ENCODE peak calls at places on chromosomes 6 and 20, in eight cellular contexts. K is A549, C is body of pancreas, E is GM23338, V is lung, A is GM12864, W is IMR-90, G is fibroblast of lung. D is an unnamed sample.

GRCh38 chr6:29992792-29993191 is 50.5 kb downstream of the HLA-A start:
- DNase-seq in K (no peak), C (no peak), E (no peak), V (no peak), A (no peak), W (peak), G (peak), D (no peak)

GRCh38 chr6:116218172-116218633 is 35.7 kb downstream of the TSPYL4 start:
- DNase-seq in K (no peak), C (no peak), E (no peak), V (no peak), A (no peak), W (peak), G (no peak), D (no peak)

GRCh38 chr6:112249489-112249888 is 4.9 kb downstream of the LAMA4 start:
- DNase-seq in K (no peak), C (no peak), E (no peak), V (no peak), A (no peak), W (peak), G (peak), D (no peak)

GRCh38 chr6:41536884-41537347 is 9.3 kb upstream of the FOXP4 start:
- DNase-seq in K (no peak), C (peak), E (no peak), V (peak), A (no peak), W (no peak), G (peak), D (no peak)

GRCh38 chr6:53734473-53735299 is 60.1 kb upstream of the LRRC1 start:
- DNase-seq in K (peak), C (peak), E (peak), V (no peak), A (peak), W (peak), G (peak), D (peak)

GRCh38 chr20:51042657-51043247 is 19.8 kb upstream of the KCNG1 start:
- DNase-seq in K (no peak), C (no peak), E (peak), V (no peak), A (no peak), W (no peak), G (no peak), D (no peak)

GRCh38 chr6:53837875-53838806 is 43.3 kb downstream of the LRRC1 start:
- DNase-seq in K (no peak), C (peak), E (no peak), V (no peak), A (no peak), W (peak), G (no peak), D (no peak)

GRCh38 chr20:52621401-52621800 is 350.8 kb upstream of the TSHZ2 start:
- DNase-seq in K (no peak), C (no peak), E (no peak), V (no peak), A (no peak), W (no peak), G (no peak), D (no peak)

GRCh38 chr6:44010411-44011349 is 116.6 kb downstream of the MRPL14 start:
- DNase-seq in K (peak), C (peak), E (no peak), V (no peak), A (no peak), W (peak), G (peak), D (peak)

GRCh38 chr6:8389034-8389818 is 46.1 kb downstream of the SLC35B3 start:
- DNase-seq in K (no peak), C (no peak), E (no peak), V (no peak), A (no peak), W (no peak), G (no peak), D (no peak)

GRCh38 chr6:143165315-143165855 is 104.7 kb downstream of the AIG1 start:
- DNase-seq in K (no peak), C (no peak), E (no peak), V (no peak), A (no peak), W (no peak), G (no peak), D (no peak)

GRCh38 chr20:49563015-49563980 is 4.6 kb downstream of the PTGIS start:
- DNase-seq in K (no peak), C (no peak), E (no peak), V (no peak), A (no peak), W (no peak), G (no peak), D (no peak)

GRCh38 chr6:111958534-111958933 is 85.3 kb upstream of the FYN start:
- DNase-seq in K (no peak), C (no peak), E (no peak), V (no peak), A (no peak), W (no peak), G (no peak), D (no peak)

GRCh38 chr20:42588847-42589246 is 600.9 kb downstream of the PTPRT start:
- DNase-seq in K (no peak), C (no peak), E (no peak), V (no peak), A (no peak), W (no peak), G (no peak), D (no peak)

GRCh38 chr6:159682265-159682664 is 10.8 kb downstream of the SOD2 start:
- DNase-seq in K (no peak), C (no peak), E (no peak), V (no peak), A (no peak), W (peak), G (no peak), D (no peak)

GRCh38 chr20:62790075-62790474 is 6.2 kb upstream of the MRGBP start:
- DNase-seq in K (no peak), C (no peak), E (no peak), V (no peak), A (no peak), W (no peak), G (no peak), D (no peak)

GRCh38 chr20:59643616-59644061 is 39.3 kb downstream of the PHACTR3 start:
- DNase-seq in K (no peak), C (no peak), E (no peak), V (peak), A (no peak), W (no peak), G (no peak), D (no peak)

GRCh38 chr6:145415616-145416015 is 319.7 kb downstream of the EPM2A start:
- DNase-seq in K (no peak), C (no peak), E (no peak), V (no peak), A (no peak), W (no peak), G (no peak), D (no peak)

GRCh38 chr6:42963855-42964605 is 3.5 kb downstream of the GNMT start:
- DNase-seq in K (peak), C (peak), E (peak), V (no peak), A (no peak), W (peak), G (peak), D (no peak)
- TF ChIP-seq CTCF in K (peak), C (peak), E (peak), V (no peak), A (peak), W (peak), G (no peak), D (peak)

GRCh38 chr6:26185004-26185403 is 97.8 kb downstream of the HFE start:
- DNase-seq in K (no peak), C (no peak), E (no peak), V (no peak), A (no peak), W (no peak), G (no peak), D (no peak)

GRCh38 chr6:26183581-26184408 is 96.6 kb downstream of the HFE start:
- DNase-seq in K (no peak), C (peak), E (peak), V (peak), A (no peak), W (peak), G (peak), D (peak)

GRCh38 chr6:26183237-26183580 is 96.0 kb downstream of the HFE start:
- DNase-seq in K (no peak), C (no peak), E (peak), V (no peak), A (no peak), W (no peak), G (no peak), D (no peak)

GRCh38 chr6:26185802-26186201 is 98.6 kb downstream of the HFE start:
- DNase-seq in K (no peak), C (no peak), E (no peak), V (no peak), A (no peak), W (no peak), G (no peak), D (no peak)

GRCh38 chr6:26184492-26184891 is 97.3 kb downstream of the HFE start:
- DNase-seq in K (no peak), C (no peak), E (no peak), V (no peak), A (no peak), W (no peak), G (no peak), D (no peak)
- H3K4me3 ChIP-seq in K (peak), C (no peak), E (peak), V (no peak), A (no peak), W (peak), G (peak), D (no peak)

DNA sequence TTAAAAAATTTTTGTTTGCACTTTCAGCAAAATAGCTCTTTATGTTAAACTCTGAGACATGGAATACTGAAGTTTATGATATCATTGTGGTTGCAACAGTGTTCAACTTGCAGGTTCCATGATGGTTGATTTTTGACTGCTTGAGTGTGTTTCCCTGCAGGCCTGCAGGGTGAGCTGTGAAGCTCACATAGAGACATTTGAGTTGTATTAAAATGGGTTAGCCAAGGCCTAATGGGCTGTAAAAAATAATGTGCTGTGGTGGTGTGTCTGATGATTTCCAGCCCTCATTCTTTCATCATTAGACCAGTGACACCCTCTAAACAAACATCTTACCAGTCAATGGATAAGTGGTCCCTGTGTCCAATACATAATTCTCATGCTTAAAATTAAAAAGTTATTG is 321.4 kb downstream of the FARS2 start:
- DNase-seq in K (no peak), C (no peak), E (no peak), V (no peak), A (no peak), W (no peak), G (peak), D (no peak)
- TF ChIP-seq CTCF in K (no peak), C (no peak), E (no peak), V (no peak), A (no peak), W (no peak), G (peak), D (no peak)

GRCh38 chr20:29408034-29408695 is 1849.3 kb upstream of the DEFB115 start:
- DNase-seq in K (no peak), C (no peak), E (no peak), V (no peak), A (no peak), W (no peak), G (no peak), D (no peak)
- H3K4me3 ChIP-seq in K (no peak), C (no peak), E (no peak), V (no peak), A (no peak), W (no peak), G (no peak), D (no peak)

GRCh38 chr6:125101128-125101527 is 52.4 kb upstream of the TPD52L1 start:
- DNase-seq in K (no peak), C (no peak), E (no peak), V (no peak), A (no peak), W (no peak), G (no peak), D (no peak)

GRCh38 chr6:125102411-125102810 is 51.2 kb upstream of the TPD52L1 start:
- DNase-seq in K (no peak), C (no peak), E (no peak), V (no peak), A (no peak), W (peak), G (no peak), D (no peak)

GRCh38 chr6:125104425-125104824 is 49.1 kb upstream of the TPD52L1 start:
- DNase-seq in K (no peak), C (no peak), E (peak), V (no peak), A (no peak), W (peak), G (peak), D (peak)

GRCh38 chr6:125101656-125102055 is 51.9 kb upstream of the TPD52L1 start:
- DNase-seq in K (no peak), C (no peak), E (no peak), V (no peak), A (no peak), W (peak), G (peak), D (no peak)

DNA sequence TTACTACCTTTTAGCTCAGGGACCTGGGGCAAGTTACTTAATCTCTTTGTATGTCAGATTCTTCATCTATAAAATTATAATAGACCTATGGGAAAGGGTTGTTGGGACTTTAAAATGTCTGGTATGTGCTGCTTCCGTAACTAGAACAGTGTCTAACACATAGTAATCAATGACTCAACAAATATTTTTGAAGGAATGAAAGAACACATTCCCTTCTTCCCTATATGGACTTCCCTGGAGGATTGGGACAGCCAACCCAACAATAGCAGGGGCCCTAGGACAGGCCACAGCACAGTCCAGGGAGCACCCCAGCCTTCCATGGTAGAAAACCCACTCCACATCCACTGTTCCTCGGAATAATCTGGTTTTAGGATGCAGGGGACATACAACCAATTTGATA is 50.7 kb upstream of the TPD52L1 start:
- DNase-seq in K (no peak), C (no peak), E (no peak), V (no peak), A (no peak), W (peak), G (peak), D (peak)
- TF ChIP-seq CTCF in K (no peak), C (no peak), E (no peak), V (no peak), A (no peak), W (no peak), G (no peak), D (no peak)

GRCh38 chr20:8602389-8603116 is 466.3 kb upstream of the PLCB4 start:
- DNase-seq in K (no peak), C (no peak), E (no peak), V (no peak), A (no peak), W (peak), G (no peak), D (no peak)
- H3K4me3 ChIP-seq in K (no peak), C (no peak), E (no peak), V (no peak), A (no peak), W (peak), G (peak), D (no peak)

GRCh38 chr6:37565267-37566208 is 65.8 kb upstream of the CCDC167 start:
- DNase-seq in K (no peak), C (peak), E (peak), V (no peak), A (no peak), W (no peak), G (peak), D (no peak)
- TF ChIP-seq CTCF in K (no peak), C (no peak), E (no peak), V (no peak), A (no peak), W (no peak), G (no peak), D (peak)

GRCh38 chr6:169726049-169726400 is 1.7 kb upstream of the PHF10 start:
- DNase-seq in K (no peak), C (no peak), E (no peak), V (no peak), A (no peak), W (no peak), G (no peak), D (no peak)
- H3K4me3 ChIP-seq in K (no peak), C (no peak), E (peak), V (no peak), A (no peak), W (no peak), G (no peak), D (no peak)

GRCh38 chr20:24158271-24158670 is 169.7 kb upstream of the GGTLC1 start:
- DNase-seq in K (no peak), C (no peak), E (no peak), V (no peak), A (no peak), W (no peak), G (no peak), D (no peak)

GRCh38 chr20:24157213-24157612 is 168.6 kb upstream of the GGTLC1 start:
- DNase-seq in K (no peak), C (no peak), E (no peak), V (peak), A (no peak), W (no peak), G (no peak), D (no peak)

GRCh38 chr20:24163501-24163900 is 174.9 kb upstream of the GGTLC1 start:
- DNase-seq in K (no peak), C (no peak), E (no peak), V (no peak), A (no peak), W (no peak), G (no peak), D (no peak)

GRCh38 chr20:24164360-24164759 is 175.8 kb upstream of the GGTLC1 start:
- DNase-seq in K (peak), C (peak), E (peak), V (no peak), A (no peak), W (no peak), G (no peak), D (no peak)

GRCh38 chr20:24160563-24161355 is 172.2 kb upstream of the GGTLC1 start:
- DNase-seq in K (peak), C (peak), E (peak), V (peak), A (no peak), W (peak), G (peak), D (peak)
- TF ChIP-seq CTCF in K (peak), C (peak), E (peak), V (peak), A (peak), W (peak), G (peak), D (peak)

GRCh38 chr6:22149081-22149480 is 147.8 kb downstream of the PRL start:
- DNase-seq in K (no peak), C (no peak), E (peak), V (no peak), A (no peak), W (no peak), G (peak), D (no peak)
- H3K4me3 ChIP-seq in K (no peak), C (no peak), E (no peak), V (no peak), A (no peak), W (no peak), G (no peak), D (no peak)